ENCODE peak calls at places on chromosomes 6 and 20, in ten cellular contexts. M, F, L, J, V, Q, R, Z, D and P are unnamed samples.

GRCh38 chr6:165729307-165729936 is 66.4 kb upstream of the PDE10A start:
- DNase-seq in Q (peak; percentile 15), D (no peak), L (no peak), F (peak; percentile 47), R (peak; percentile 1), V (peak; percentile 43), J (peak; percentile 29), M (no peak), Z (peak; percentile 55), P (peak; percentile 88)

GRCh38 chr20:18436847-18437246 is 30.0 kb downstream of the DZANK1 start:
- DNase-seq in V (no peak), M (no peak), F (no peak), D (no peak), J (peak; percentile 9), Z (no peak), Q (no peak), L (no peak), R (no peak), P (no peak)

GRCh38 chr6:30942338-30943060 is 1.7 kb downstream of the MUCL3 start:
- DNase-seq in F (peak; percentile 90), R (peak; percentile 82), V (peak; percentile 94), Z (peak; percentile 71), L (no peak), Q (peak; percentile 89), J (peak; percentile 74), D (peak; percentile 82), M (no peak), P (peak; percentile 93)

GRCh38 chr6:37653933-37654565 is 43.6 kb downstream of the MDGA1 start:
- DNase-seq in D (no peak), J (no peak), L (peak; percentile 34), V (no peak), F (no peak), Q (peak; percentile 33), Z (no peak), M (no peak), R (no peak), P (peak; percentile 85)

GRCh38 chr6:22079788-22080187 is 217.0 kb downstream of the PRL start:
- DNase-seq in D (no peak), Z (no peak), L (no peak), J (no peak), F (no peak), M (no peak), V (no peak), Q (peak; percentile 78), R (no peak), P (no peak)

GRCh38 chr6:70371454-70372105 is 41.7 kb upstream of the FAM135A start:
- DNase-seq in Q (peak; percentile 93), D (peak; percentile 93), M (peak; percentile 31), R (peak; percentile 94), V (no peak), J (peak; percentile 89), Z (no peak), L (peak; percentile 13), F (peak; percentile 83), P (peak; percentile 5)

GRCh38 chr20:62771396-62772102 is 24.7 kb upstream of the MRGBP start:
- DNase-seq in Z (no peak), Q (no peak), J (no peak), D (no peak), F (no peak), R (no peak), V (no peak), L (no peak), M (no peak), P (no peak)

GRCh38 chr20:62816031-62816878 is 595 bp upstream of the COL9A3 start:
- DNase-seq in R (peak; percentile 61), M (no peak), V (no peak), Z (no peak), J (peak; percentile 50), D (no peak), L (no peak), Q (peak; percentile 70), F (peak; percentile 46), P (peak; percentile 97)

GRCh38 chr6:106426258-106426657 is 65.7 kb downstream of the CRYBG1 start:
- DNase-seq in D (no peak), F (no peak), Z (no peak), V (no peak), Q (no peak), J (no peak), M (no peak), L (no peak), R (no peak), P (no peak)

GRCh38 chr6:66421570-66421969 is 714.5 kb upstream of the EYS start:
- DNase-seq in D (no peak), Z (no peak), M (no peak), V (no peak), Q (no peak), R (peak; percentile 32), J (peak; percentile 9), L (no peak), F (peak; percentile 7), P (no peak)

GRCh38 chr20:32179934-32180333 is 27.6 kb downstream of the PLAGL2 start:
- DNase-seq in J (no peak), Z (no peak), R (no peak), V (no peak), D (no peak), M (no peak), Q (no peak), F (no peak), L (no peak), P (no peak)

GRCh38 chr6:52551483-52552277 is 25.2 kb downstream of the TRAM2 start:
- DNase-seq in M (no peak), R (peak; percentile 81), J (peak; percentile 60), D (peak; percentile 65), L (no peak), F (peak; percentile 28), Q (peak; percentile 86), Z (peak; percentile 69), V (peak; percentile 76), P (peak; percentile 59)

GRCh38 chr20:41406896-41407444 is 40.4 kb upstream of the EMILIN3 start:
- DNase-seq in M (no peak), Z (no peak), V (no peak), F (no peak), Q (no peak), J (no peak), D (no peak), L (no peak), R (no peak), P (no peak)

GRCh38 chr20:47980336-47981177 is 195.3 kb upstream of the SULF2 start:
- DNase-seq in Q (no peak), Z (no peak), D (no peak), L (no peak), R (no peak), F (no peak), M (no peak), J (no peak), V (no peak), P (no peak)

GRCh38 chr6:80214436-80215022 is 108.1 kb downstream of the BCKDHB start:
- DNase-seq in L (no peak), Q (peak; percentile 88), V (no peak), M (no peak), D (no peak), F (peak; percentile 80), R (peak; percentile 89), Z (peak; percentile 37), J (peak; percentile 72), P (peak; percentile 10)

GRCh38 chr20:40010483-40010882 is 678.6 kb downstream of the MAFB start:
- DNase-seq in L (no peak), J (peak; percentile 29), V (no peak), M (no peak), Z (no peak), R (no peak), F (no peak), Q (peak; percentile 25), D (no peak), P (no peak)

GRCh38 chr20:57167971-57168693 is 98.3 kb downstream of the BMP7 start:
- DNase-seq in R (no peak), F (no peak), V (no peak), Q (peak; percentile 25), D (peak; percentile 59), L (no peak), Z (peak; percentile 36), J (peak; percentile 43), M (no peak), P (no peak)
- H3K4me3 ChIP-seq in R (no peak overlapping the region), F (no peak overlapping the region), V (no peak overlapping the region), Q (no peak overlapping the region), D (no peak overlapping the region), L (no peak overlapping the region), Z (no peak overlapping the region), J (peak overlapping the region; percentile 33), M (no peak overlapping the region), P (no peak overlapping the region)

DNA sequence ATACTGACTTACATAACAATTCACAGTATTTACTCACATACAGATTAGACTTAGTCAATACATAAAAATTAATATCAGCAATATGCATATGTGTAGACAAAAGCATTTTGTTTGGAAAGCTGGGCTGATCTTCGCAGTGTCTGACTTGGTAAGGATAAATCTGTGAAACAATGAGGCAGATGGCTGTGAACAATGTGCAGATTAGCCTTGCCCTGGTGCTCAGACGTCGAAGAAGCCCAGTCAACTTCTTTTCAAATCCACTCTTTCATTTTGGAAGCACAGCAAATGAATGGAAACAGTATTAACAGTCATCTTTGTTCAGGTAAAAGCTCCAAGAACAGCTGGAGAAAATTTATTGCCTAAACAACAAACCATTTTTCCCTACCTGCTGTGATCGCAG is 116.7 kb downstream of the DST start:
- DNase-seq in M (no peak), V (no peak), F (no peak), L (no peak), Z (no peak), Q (no peak), D (no peak), R (no peak), J (no peak), P (no peak)
- H3K36me3 ChIP-seq in M (no peaks in the 10 kb centered on the region), V (peaks cover 6% of the 10 kb centered on the region), F (peaks cover 8% of the 10 kb centered on the region), L (no peaks in the 10 kb centered on the region), Z (peaks cover 15% of the 10 kb centered on the region), Q (peaks cover 63% of the 10 kb centered on the region), D (peaks cover 20% of the 10 kb centered on the region), R (peaks cover 32% of the 10 kb centered on the region), J (peaks cover 3% of the 10 kb centered on the region), P (peaks cover 4% of the 10 kb centered on the region)

DNA sequence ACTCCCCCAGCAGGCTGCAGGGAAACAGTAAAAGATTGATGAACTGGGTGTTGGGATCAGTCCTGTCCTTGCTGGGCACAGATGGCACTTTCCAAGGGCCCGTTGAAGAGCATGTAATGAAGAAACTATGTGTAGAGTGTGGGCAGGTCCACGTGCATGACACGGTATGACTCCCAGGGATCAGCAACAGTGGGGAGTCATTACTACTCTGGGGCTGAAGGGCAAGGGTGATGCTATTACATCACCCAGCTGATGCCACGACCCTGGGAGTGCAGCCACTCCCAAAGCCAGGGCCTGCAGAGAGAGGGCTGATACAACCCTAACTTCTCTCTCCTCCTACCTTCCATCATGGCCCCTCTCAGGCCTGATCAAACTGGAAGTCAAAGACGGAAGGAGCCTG is 20.1 kb downstream of the KCNK17 start:
- DNase-seq in F (no peak), Q (peak; percentile 67), D (no peak), V (no peak), M (no peak), R (no peak), J (no peak), Z (no peak), L (no peak), P (no peak)
- H3K4me3 ChIP-seq in F (no peak overlapping the region), Q (no peak overlapping the region), D (no peak overlapping the region), V (no peak overlapping the region), M (no peak overlapping the region), R (no peak overlapping the region), J (no peak overlapping the region), Z (no peak overlapping the region), L (no peak overlapping the region), P (no peak overlapping the region)

DNA sequence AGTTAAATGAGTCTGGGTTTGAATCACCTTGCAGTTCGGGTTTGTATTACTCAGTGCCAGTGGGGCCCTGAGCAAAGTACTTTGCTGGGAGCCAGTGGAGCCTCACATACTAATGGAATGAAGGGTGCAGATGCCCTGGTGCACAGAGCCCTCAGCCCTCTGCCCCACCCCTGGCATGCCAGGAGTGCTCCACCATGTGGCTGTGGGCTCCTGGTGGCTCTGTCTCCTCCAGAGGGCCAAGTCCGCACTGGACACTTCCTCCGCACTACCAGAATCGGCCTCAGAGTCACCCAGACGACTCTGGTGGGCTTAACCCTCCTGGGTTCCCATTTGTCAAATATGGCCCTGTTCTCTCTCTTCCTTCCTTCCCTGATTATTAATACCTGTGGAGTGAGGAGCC is 94.0 kb downstream of the STK35 start:
- DNase-seq in L (no peak), V (no peak), Q (no peak), M (no peak), J (no peak), D (no peak), R (no peak), Z (no peak), F (no peak), P (no peak)
- H3K36me3 ChIP-seq in L (no peaks in the 10 kb centered on the region), V (no peaks in the 10 kb centered on the region), Q (no peaks in the 10 kb centered on the region), M (no peaks in the 10 kb centered on the region), J (no peaks in the 10 kb centered on the region), D (no peaks in the 10 kb centered on the region), R (no peaks in the 10 kb centered on the region), Z (no peaks in the 10 kb centered on the region), F (no peaks in the 10 kb centered on the region), P (no peaks in the 10 kb centered on the region)